ENCODE peak calls at places on chromosomes 3 and 15, in six cellular contexts. N, J, Z, V, F and K are unnamed samples.

GRCh38 chr3:152470893-152471292 is 202.2 kb downstream of the MBNL1 start:
- DNase-seq in F (no peak), V (no peak), Z (no peak), N (no peak), J (no peak), K (no peak)

GRCh38 chr3:109888026-109888425 is 550.7 kb upstream of the DPPA4 start:
- DNase-seq in F (no peak), N (no peak), Z (no peak), V (no peak), J (no peak), K (no peak)

GRCh38 chr3:124768812-124769211 is 38.6 kb downstream of the UMPS start:
- DNase-seq in N (no peak), Z (no peak), J (no peak), V (no peak), F (peak), K (no peak)

GRCh38 chr15:66704783-66705113 is 2.7 kb downstream of the SMAD6 start:
- DNase-seq in N (no peak), J (no peak), Z (no peak), V (no peak), F (no peak), K (no peak)

GRCh38 chr15:45715528-45715927 is 80.7 kb downstream of the SQOR start:
- DNase-seq in V (no peak), F (peak), J (no peak), Z (no peak), N (peak), K (no peak)

GRCh38 chr3:53238881-53239280 is 16.9 kb downstream of the TKT start:
- DNase-seq in Z (no peak), J (no peak), F (no peak), V (no peak), N (no peak), K (no peak)

GRCh38 chr15:80668546-80669236 is 26.4 kb upstream of the ABHD17C start:
- DNase-seq in F (no peak), Z (no peak), V (no peak), N (no peak), J (no peak), K (no peak)

GRCh38 chr3:106176734-106177133 is 307.9 kb upstream of the CBLB start:
- DNase-seq in V (no peak), Z (no peak), F (no peak), N (peak), J (no peak), K (peak)

GRCh38 chr3:4043867-4044575 is 244.8 kb downstream of the LRRN1 start:
- DNase-seq in V (no peak), N (no peak), Z (no peak), J (peak), F (no peak), K (no peak)

GRCh38 chr3:107956991-107957467 is 133.8 kb downstream of the CD47 start:
- DNase-seq in Z (peak), F (no peak), J (no peak), V (no peak), N (peak), K (peak)

GRCh38 chr3:96266395-96267187 is 547.8 kb upstream of the EPHA6 start:
- DNase-seq in F (no peak), N (no peak), Z (no peak), J (no peak), V (no peak), K (peak)

GRCh38 chr3:152836269-152836668 is 1.3 kb downstream of the P2RY1 start:
- DNase-seq in J (no peak), V (no peak), Z (no peak), F (no peak), N (no peak), K (no peak)

GRCh38 chr3:109927726-109928125 is 590.4 kb upstream of the DPPA4 start:
- DNase-seq in Z (no peak), J (no peak), F (no peak), N (no peak), V (no peak), K (no peak)

GRCh38 chr3:156997351-156997750 is 162.6 kb downstream of the CCNL1 start:
- DNase-seq in N (peak), J (no peak), F (no peak), Z (no peak), V (no peak), K (peak)

GRCh38 chr3:160291290-160291908 is 66.2 kb downstream of the C3orf80 start:
- DNase-seq in F (no peak), Z (no peak), J (no peak), V (no peak), N (no peak), K (no peak)

GRCh38 chr3:22960326-22960984 is 242.7 kb upstream of the UBE2E2 start:
- DNase-seq in F (peak), Z (no peak), V (peak), N (peak), J (no peak), K (peak)

GRCh38 chr15:100118546-100118945 is 223.2 kb downstream of the ADAMTS17 start:
- DNase-seq in Z (no peak), F (no peak), V (no peak), N (no peak), J (no peak), K (no peak)

GRCh38 chr3:181384970-181385369 is 326.8 kb upstream of the SOX2 start:
- DNase-seq in Z (no peak), F (no peak), V (no peak), N (no peak), J (no peak), K (no peak)

GRCh38 chr3:177464392-177465225 is 267.3 kb upstream of the TBL1XR1 start:
- DNase-seq in J (no peak), F (no peak), V (no peak), Z (no peak), N (peak), K (peak)

GRCh38 chr15:38254065-38254883 is 1.6 kb downstream of the SPRED1 start:
- DNase-seq in Z (peak), F (peak), J (no peak), N (peak), V (peak), K (peak)

GRCh38 chr3:194095464-194095863 is 40.5 kb upstream of the HES1 start:
- DNase-seq in Z (peak), N (no peak), V (no peak), J (no peak), F (no peak), K (no peak)

GRCh38 chr15:27077790-27078189 is 106.8 kb downstream of the GABRG3 start:
- DNase-seq in Z (no peak), J (no peak), F (no peak), N (no peak), V (no peak), K (no peak)

GRCh38 chr15:41535529-41535928 is 8.5 kb downstream of the RPAP1 start:
- DNase-seq in J (no peak), V (no peak), F (no peak), N (no peak), Z (no peak), K (no peak)

GRCh38 chr15:59124261-59124660 is 19.3 kb downstream of the CCNB2 start:
- DNase-seq in V (no peak), J (no peak), N (no peak), Z (no peak), F (no peak), K (no peak)

GRCh38 chr15:71730277-71731144 is 79.8 kb upstream of the NR2E3 start:
- DNase-seq in V (peak), Z (peak), N (peak), J (no peak), F (peak), K (peak)

GRCh38 chr15:71729319-71729718 is 81.0 kb upstream of the NR2E3 start:
- DNase-seq in J (no peak), V (no peak), Z (no peak), N (no peak), F (no peak), K (no peak)

GRCh38 chr15:71725215-71725955 is 85.0 kb upstream of the NR2E3 start:
- DNase-seq in N (peak), V (no peak), F (no peak), Z (no peak), J (no peak), K (peak)
- TF ChIP-seq CTCF in N (no peak), V (no peak), F (no peak), Z (no peak), J (no peak), K (no peak)

GRCh38 chr15:63044645-63045437 is 2.3 kb downstream of the TPM1 start:
- DNase-seq in N (no peak), F (no peak), Z (no peak), J (no peak), V (no peak), K (peak)

GRCh38 chr15:63041982-63042878 is at the start of gene TPM1:
- DNase-seq in V (peak), Z (peak), J (peak), F (no peak), N (peak), K (peak)

GRCh38 chr15:63044077-63044644 is 1.6 kb downstream of the TPM1 start:
- DNase-seq in N (no peak), J (no peak), Z (no peak), F (no peak), V (no peak), K (no peak)

GRCh38 chr15:63042879-63043340 is 363 bp downstream of the TPM1 start:
- DNase-seq in F (no peak), J (no peak), N (peak), Z (no peak), V (no peak), K (peak)

GRCh38 chr15:63043391-63044076 is 987 bp downstream of the TPM1 start:
- DNase-seq in J (no peak), Z (no peak), V (no peak), N (no peak), F (no peak), K (peak)
- H3K4me3 ChIP-seq in J (peak), Z (peak), V (peak), N (peak), F (peak), K (peak)

GRCh38 chr15:94576889-94577533 is 345.6 kb downstream of the MCTP2 start:
- DNase-seq in N (peak), J (no peak), Z (no peak), F (peak), V (no peak), K (peak)
- TF ChIP-seq CTCF in N (peak), J (peak), Z (no peak), F (peak), V (peak), K (peak)

GRCh38 chr15:74175271-74176191 is 2.0 kb downstream of the ISLR start:
- DNase-seq in V (no peak), N (no peak), Z (peak), F (no peak), J (no peak), K (no peak)
- H3K4me3 ChIP-seq in V (no peak), N (no peak), Z (peak), F (no peak), J (no peak), K (peak)

DNA sequence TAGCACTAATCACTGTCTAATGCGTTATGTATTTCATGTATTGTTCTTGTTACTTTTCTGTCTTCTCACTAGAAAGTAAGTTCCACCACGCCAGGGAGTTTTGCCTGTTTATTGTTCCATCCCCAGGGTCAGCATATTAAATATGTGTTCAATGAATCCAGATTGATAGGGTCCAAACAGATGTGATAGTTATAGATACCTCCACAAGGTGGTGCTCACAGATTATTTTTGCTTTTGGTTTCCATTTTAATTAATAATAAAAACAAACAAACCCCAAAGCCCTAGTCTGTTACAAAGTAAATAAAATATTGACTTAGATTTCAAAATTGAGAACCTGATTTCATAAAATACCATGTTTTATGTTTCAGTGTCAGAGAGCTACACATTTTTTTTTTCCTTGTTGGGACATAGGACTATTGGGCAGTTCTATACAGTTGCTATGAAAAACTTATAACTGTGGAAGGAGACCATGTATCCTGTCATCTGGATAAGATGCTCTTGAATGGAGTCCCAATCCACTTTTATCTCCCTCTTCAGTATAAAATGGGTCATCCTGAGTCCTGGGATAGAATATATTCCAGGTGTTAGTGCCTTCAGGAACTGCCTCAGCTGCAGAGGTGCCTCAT is 12.4 kb downstream of the OTOL1 start:
- DNase-seq in V (no peak), J (no peak), Z (no peak), F (peak), N (no peak), K (peak)
- TF ChIP-seq CTCF in V (peak), J (peak), Z (no peak), F (peak), N (peak), K (peak)

DNA sequence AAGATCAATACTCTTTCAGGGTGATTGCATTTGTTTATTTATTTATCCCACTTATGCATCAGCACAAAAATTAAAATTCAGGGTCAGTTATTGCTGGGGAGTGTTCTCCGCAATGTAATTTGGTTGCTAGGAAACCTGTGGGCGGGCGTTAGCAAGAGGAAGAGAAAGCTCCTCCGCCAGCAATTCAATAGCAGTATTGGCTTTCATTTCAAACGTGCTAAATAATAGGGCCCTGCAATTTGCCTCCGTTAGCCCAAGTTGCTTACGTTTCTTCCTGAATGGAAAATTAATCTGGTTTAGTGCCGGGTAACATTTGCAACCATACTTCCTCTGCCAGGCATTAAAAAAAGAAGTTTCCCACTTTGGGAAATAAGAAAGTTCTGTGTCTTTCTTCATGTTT is 35.5 kb upstream of the PLCL2 start:
- DNase-seq in Z (no peak), J (no peak), V (peak), N (peak), F (peak), K (peak)
- H3K4me3 ChIP-seq in Z (no peak), J (no peak), V (peak), N (no peak), F (no peak), K (no peak)